ENCODE peak calls at places on chromosomes 5 and 9, in eight cellular contexts. One of them, this sample, is unnamed. For H3K9me3, the result is how much of the 10 kb centered on the place peaks cover.

GRCh38 chr5:141488591-141489478 is at the start of gene PCDHGC5:
- DNase-seq in small intestine: no peak
- DNase-seq in effector memory CD4-positive, alpha-beta T cell: no peak
- DNase-seq in fibroblast of lung: peak
- DNase-seq in breast epithelium: no peak
- DNase-seq in prostate gland: no peak
- DNase-seq in mammary epithelial cell: peak
- DNase-seq in GM23248: peak
- DNase-seq in this sample: no peak

GRCh38 chr9:20599195-20599594 is 23.1 kb downstream of the MLLT3 start:
- DNase-seq in small intestine: no peak
- DNase-seq in effector memory CD4-positive, alpha-beta T cell: no peak
- DNase-seq in fibroblast of lung: peak
- DNase-seq in breast epithelium: no peak
- DNase-seq in prostate gland: no peak
- DNase-seq in mammary epithelial cell: no peak
- DNase-seq in GM23248: peak
- DNase-seq in this sample: no peak

GRCh38 chr5:27080147-27080546 is 41.8 kb upstream of the CDH9 start:
- DNase-seq in small intestine: no peak
- DNase-seq in effector memory CD4-positive, alpha-beta T cell: no peak
- DNase-seq in fibroblast of lung: no peak
- DNase-seq in breast epithelium: no peak
- DNase-seq in prostate gland: no peak
- DNase-seq in mammary epithelial cell: no peak
- DNase-seq in GM23248: no peak
- DNase-seq in this sample: no peak

GRCh38 chr5:38008198-38008597 is 168.4 kb upstream of the GDNF start:
- DNase-seq in small intestine: no peak
- DNase-seq in effector memory CD4-positive, alpha-beta T cell: no peak
- DNase-seq in fibroblast of lung: no peak
- DNase-seq in breast epithelium: no peak
- DNase-seq in prostate gland: no peak
- DNase-seq in mammary epithelial cell: no peak
- DNase-seq in GM23248: no peak
- DNase-seq in this sample: no peak

GRCh38 chr5:154010660-154011059 is 28.1 kb downstream of the FAM114A2 start:
- DNase-seq in small intestine: no peak
- DNase-seq in effector memory CD4-positive, alpha-beta T cell: no peak
- DNase-seq in fibroblast of lung: no peak
- DNase-seq in breast epithelium: no peak
- DNase-seq in prostate gland: no peak
- DNase-seq in mammary epithelial cell: no peak
- DNase-seq in GM23248: peak
- DNase-seq in this sample: no peak

GRCh38 chr9:96449522-96449843 is 486 bp upstream of the HABP4 start:
- DNase-seq in small intestine: no peak
- DNase-seq in effector memory CD4-positive, alpha-beta T cell: no peak
- DNase-seq in fibroblast of lung: no peak
- DNase-seq in breast epithelium: no peak
- DNase-seq in prostate gland: no peak
- DNase-seq in mammary epithelial cell: no peak
- DNase-seq in GM23248: no peak
- DNase-seq in this sample: no peak

GRCh38 chr9:89174291-89174690 is 4.3 kb downstream of the SHC3 start:
- DNase-seq in small intestine: no peak
- DNase-seq in effector memory CD4-positive, alpha-beta T cell: no peak
- DNase-seq in fibroblast of lung: no peak
- DNase-seq in breast epithelium: no peak
- DNase-seq in prostate gland: no peak
- DNase-seq in mammary epithelial cell: no peak
- DNase-seq in GM23248: no peak
- DNase-seq in this sample: no peak

GRCh38 chr5:146836226-146836842 is 42.2 kb downstream of the PPP2R2B start:
- DNase-seq in small intestine: no peak
- DNase-seq in effector memory CD4-positive, alpha-beta T cell: no peak
- DNase-seq in fibroblast of lung: no peak
- DNase-seq in breast epithelium: no peak
- DNase-seq in prostate gland: no peak
- DNase-seq in mammary epithelial cell: peak
- DNase-seq in GM23248: no peak
- DNase-seq in this sample: no peak

GRCh38 chr9:29078063-29078660 is 1504.9 kb upstream of the C9orf72 start:
- DNase-seq in small intestine: no peak
- DNase-seq in effector memory CD4-positive, alpha-beta T cell: no peak
- DNase-seq in fibroblast of lung: peak
- DNase-seq in breast epithelium: no peak
- DNase-seq in prostate gland: no peak
- DNase-seq in mammary epithelial cell: peak
- DNase-seq in GM23248: peak
- DNase-seq in this sample: no peak

GRCh38 chr9:69395718-69396117 is 70.7 kb downstream of the ENTREP1 start:
- DNase-seq in small intestine: no peak
- DNase-seq in effector memory CD4-positive, alpha-beta T cell: no peak
- DNase-seq in fibroblast of lung: no peak
- DNase-seq in breast epithelium: peak
- DNase-seq in prostate gland: no peak
- DNase-seq in mammary epithelial cell: no peak
- DNase-seq in GM23248: no peak
- DNase-seq in this sample: no peak

GRCh38 chr5:5294429-5294828 is 128.0 kb upstream of the ICE1 start:
- DNase-seq in small intestine: no peak
- DNase-seq in effector memory CD4-positive, alpha-beta T cell: no peak
- DNase-seq in fibroblast of lung: no peak
- DNase-seq in breast epithelium: no peak
- DNase-seq in prostate gland: no peak
- DNase-seq in mammary epithelial cell: no peak
- DNase-seq in GM23248: no peak
- DNase-seq in this sample: no peak

GRCh38 chr9:3929345-3930150 is 370.3 kb downstream of the GLIS3 start:
- DNase-seq in small intestine: no peak
- DNase-seq in effector memory CD4-positive, alpha-beta T cell: no peak
- DNase-seq in fibroblast of lung: no peak
- DNase-seq in breast epithelium: no peak
- DNase-seq in prostate gland: no peak
- DNase-seq in mammary epithelial cell: no peak
- DNase-seq in GM23248: no peak
- DNase-seq in this sample: no peak

GRCh38 chr5:141960018-141960417 is 2.0 kb upstream of the PCDH12 start:
- DNase-seq in small intestine: no peak
- DNase-seq in effector memory CD4-positive, alpha-beta T cell: no peak
- DNase-seq in fibroblast of lung: no peak
- DNase-seq in breast epithelium: no peak
- DNase-seq in prostate gland: no peak
- DNase-seq in mammary epithelial cell: no peak
- DNase-seq in GM23248: no peak
- DNase-seq in this sample: peak

GRCh38 chr5:169904059-169904458 is 76.2 kb downstream of the INSYN2B start:
- DNase-seq in small intestine: no peak
- DNase-seq in effector memory CD4-positive, alpha-beta T cell: no peak
- DNase-seq in fibroblast of lung: peak
- DNase-seq in breast epithelium: no peak
- DNase-seq in prostate gland: no peak
- DNase-seq in mammary epithelial cell: no peak
- DNase-seq in GM23248: peak
- DNase-seq in this sample: no peak

GRCh38 chr9:21854594-21854993 is 52.2 kb downstream of the MTAP start:
- DNase-seq in small intestine: peak
- DNase-seq in effector memory CD4-positive, alpha-beta T cell: no peak
- DNase-seq in fibroblast of lung: peak
- DNase-seq in breast epithelium: no peak
- DNase-seq in prostate gland: no peak
- DNase-seq in mammary epithelial cell: peak
- DNase-seq in GM23248: peak
- DNase-seq in this sample: no peak

GRCh38 chr5:131242728-131243255 is 21.1 kb upstream of the CDC42SE2 start:
- DNase-seq in small intestine: peak
- DNase-seq in effector memory CD4-positive, alpha-beta T cell: no peak
- DNase-seq in fibroblast of lung: peak
- DNase-seq in breast epithelium: no peak
- DNase-seq in prostate gland: no peak
- DNase-seq in mammary epithelial cell: peak
- DNase-seq in GM23248: peak
- DNase-seq in this sample: no peak

DNA sequence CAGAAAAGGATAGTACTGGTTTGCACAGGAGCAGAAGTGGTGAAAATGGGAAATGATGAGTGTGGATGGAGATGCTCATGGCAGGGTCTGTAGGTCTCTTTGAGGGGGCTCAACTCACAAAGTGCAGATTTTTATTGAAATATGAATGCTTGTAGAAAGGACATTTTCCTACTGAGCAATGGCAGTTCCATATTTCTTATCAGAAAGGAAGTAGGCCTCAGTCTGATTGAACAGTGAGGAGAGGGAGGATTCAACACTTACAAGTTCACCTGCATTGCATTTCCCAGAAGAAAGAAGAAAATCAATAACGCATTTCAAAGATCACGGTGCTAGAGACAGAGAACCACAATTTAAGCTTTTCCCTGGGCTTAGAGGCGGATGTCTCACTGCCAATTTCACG is 49.2 kb downstream of the ANXA2R start:
- DNase-seq in small intestine: no peak
- DNase-seq in effector memory CD4-positive, alpha-beta T cell: no peak
- DNase-seq in fibroblast of lung: no peak
- DNase-seq in breast epithelium: no peak
- DNase-seq in prostate gland: no peak
- DNase-seq in mammary epithelial cell: no peak
- DNase-seq in GM23248: no peak
- DNase-seq in this sample: no peak
- H3K4me3 ChIP-seq in small intestine: no peak
- H3K4me3 ChIP-seq in effector memory CD4-positive, alpha-beta T cell: peak
- H3K4me3 ChIP-seq in fibroblast of lung: no peak
- H3K4me3 ChIP-seq in breast epithelium: peak
- H3K4me3 ChIP-seq in prostate gland: no peak
- H3K4me3 ChIP-seq in mammary epithelial cell: no peak
- H3K4me3 ChIP-seq in GM23248: no peak
- H3K4me3 ChIP-seq in this sample: peak

GRCh38 chr9:132722564-132723065 is 52.4 kb downstream of the GTF3C4 start:
- DNase-seq in small intestine: no peak
- DNase-seq in effector memory CD4-positive, alpha-beta T cell: no peak
- DNase-seq in fibroblast of lung: no peak
- DNase-seq in breast epithelium: no peak
- DNase-seq in prostate gland: no peak
- DNase-seq in mammary epithelial cell: no peak
- DNase-seq in GM23248: no peak
- DNase-seq in this sample: no peak
- H3K9me3 ChIP-seq in small intestine: under half
- H3K9me3 ChIP-seq in effector memory CD4-positive, alpha-beta T cell: under half
- H3K9me3 ChIP-seq in fibroblast of lung: under half
- H3K9me3 ChIP-seq in breast epithelium: under half
- H3K9me3 ChIP-seq in prostate gland: under half
- H3K9me3 ChIP-seq in mammary epithelial cell: under half
- H3K9me3 ChIP-seq in GM23248: under half
- H3K9me3 ChIP-seq in this sample: under half

GRCh38 chr5:89276566-89277305 is 393.8 kb upstream of the MEF2C start:
- DNase-seq in small intestine: no peak
- DNase-seq in effector memory CD4-positive, alpha-beta T cell: no peak
- DNase-seq in fibroblast of lung: peak
- DNase-seq in breast epithelium: no peak
- DNase-seq in prostate gland: no peak
- DNase-seq in mammary epithelial cell: peak
- DNase-seq in GM23248: peak
- DNase-seq in this sample: no peak

GRCh38 chr5:89275206-89275605 is 392.2 kb upstream of the MEF2C start:
- DNase-seq in small intestine: no peak
- DNase-seq in effector memory CD4-positive, alpha-beta T cell: no peak
- DNase-seq in fibroblast of lung: no peak
- DNase-seq in breast epithelium: no peak
- DNase-seq in prostate gland: no peak
- DNase-seq in mammary epithelial cell: no peak
- DNase-seq in GM23248: no peak
- DNase-seq in this sample: no peak

GRCh38 chr5:89269721-89270120 is 386.7 kb upstream of the MEF2C start:
- DNase-seq in small intestine: no peak
- DNase-seq in effector memory CD4-positive, alpha-beta T cell: no peak
- DNase-seq in fibroblast of lung: no peak
- DNase-seq in breast epithelium: no peak
- DNase-seq in prostate gland: no peak
- DNase-seq in mammary epithelial cell: no peak
- DNase-seq in GM23248: no peak
- DNase-seq in this sample: no peak

GRCh38 chr5:89270901-89271300 is 387.9 kb upstream of the MEF2C start:
- DNase-seq in small intestine: no peak
- DNase-seq in effector memory CD4-positive, alpha-beta T cell: no peak
- DNase-seq in fibroblast of lung: no peak
- DNase-seq in breast epithelium: no peak
- DNase-seq in prostate gland: no peak
- DNase-seq in mammary epithelial cell: no peak
- DNase-seq in GM23248: no peak
- DNase-seq in this sample: no peak

GRCh38 chr5:89273289-89273688 is 390.3 kb upstream of the MEF2C start:
- DNase-seq in small intestine: no peak
- DNase-seq in effector memory CD4-positive, alpha-beta T cell: no peak
- DNase-seq in fibroblast of lung: no peak
- DNase-seq in breast epithelium: no peak
- DNase-seq in prostate gland: no peak
- DNase-seq in mammary epithelial cell: no peak
- DNase-seq in GM23248: no peak
- DNase-seq in this sample: no peak
- H3K27ac ChIP-seq in small intestine: no peak
- H3K27ac ChIP-seq in effector memory CD4-positive, alpha-beta T cell: no peak
- H3K27ac ChIP-seq in fibroblast of lung: no peak
- H3K27ac ChIP-seq in breast epithelium: no peak
- H3K27ac ChIP-seq in prostate gland: no peak
- H3K27ac ChIP-seq in mammary epithelial cell: no peak
- H3K27ac ChIP-seq in GM23248: no peak
- H3K27ac ChIP-seq in this sample: no peak

GRCh38 chr9:128091144-128091543 is 23.1 kb downstream of the SLC25A25 start:
- DNase-seq in small intestine: no peak
- DNase-seq in effector memory CD4-positive, alpha-beta T cell: no peak
- DNase-seq in fibroblast of lung: peak
- DNase-seq in breast epithelium: peak
- DNase-seq in prostate gland: peak
- DNase-seq in mammary epithelial cell: peak
- DNase-seq in GM23248: peak
- DNase-seq in this sample: no peak
- H3K4me3 ChIP-seq in small intestine: no peak
- H3K4me3 ChIP-seq in effector memory CD4-positive, alpha-beta T cell: no peak
- H3K4me3 ChIP-seq in fibroblast of lung: peak
- H3K4me3 ChIP-seq in breast epithelium: peak
- H3K4me3 ChIP-seq in prostate gland: no peak
- H3K4me3 ChIP-seq in mammary epithelial cell: peak
- H3K4me3 ChIP-seq in GM23248: peak
- H3K4me3 ChIP-seq in this sample: no peak

GRCh38 chr5:178941361-178941760 is 363 bp downstream of the ZNF454 start:
- DNase-seq in small intestine: peak
- DNase-seq in effector memory CD4-positive, alpha-beta T cell: no peak
- DNase-seq in fibroblast of lung: no peak
- DNase-seq in breast epithelium: no peak
- DNase-seq in prostate gland: peak
- DNase-seq in mammary epithelial cell: no peak
- DNase-seq in GM23248: peak
- DNase-seq in this sample: no peak
- H3K9me3 ChIP-seq in small intestine: under half
- H3K9me3 ChIP-seq in effector memory CD4-positive, alpha-beta T cell: half or more
- H3K9me3 ChIP-seq in fibroblast of lung: under half
- H3K9me3 ChIP-seq in breast epithelium: under half
- H3K9me3 ChIP-seq in prostate gland: under half
- H3K9me3 ChIP-seq in mammary epithelial cell: half or more
- H3K9me3 ChIP-seq in GM23248: under half
- H3K9me3 ChIP-seq in this sample: under half

This sample was measured in CD8-positive, alpha-beta memory T cell.